ENCODE peak calls at places on chromosomes 1 and 21, in ten cellular contexts. One of them, this sample, is unnamed.

GRCh38 chr1:22262583-22262982 is 119.7 kb upstream of the WNT4 start:
- DNase-seq in adrenal gland: no peak
- DNase-seq in GM12878: no peak
- DNase-seq in ovary: no peak
- DNase-seq in tibial nerve: no peak
- DNase-seq in A549: no peak
- DNase-seq in esophagus squamous epithelium: no peak
- DNase-seq in transverse colon: peak
- DNase-seq in heart left ventricle: no peak
- DNase-seq in HCT116: no peak
- DNase-seq in this sample: no peak

GRCh38 chr1:109763646-109764415 is at the start of gene EPS8L3:
- DNase-seq in transverse colon: peak
- DNase-seq in esophagus squamous epithelium: no peak
- DNase-seq in adrenal gland: peak
- DNase-seq in ovary: peak
- DNase-seq in A549: peak
- DNase-seq in tibial nerve: peak
- DNase-seq in HCT116: no peak
- DNase-seq in GM12878: no peak
- DNase-seq in heart left ventricle: peak
- DNase-seq in this sample: no peak

GRCh38 chr1:22044690-22045420 is 7.7 kb upstream of the CDC42 start:
- DNase-seq in HCT116: no peak
- DNase-seq in tibial nerve: no peak
- DNase-seq in GM12878: no peak
- DNase-seq in A549: no peak
- DNase-seq in ovary: no peak
- DNase-seq in adrenal gland: no peak
- DNase-seq in heart left ventricle: no peak
- DNase-seq in esophagus squamous epithelium: no peak
- DNase-seq in transverse colon: no peak
- DNase-seq in this sample: no peak

GRCh38 chr1:156504062-156504813 is 3.7 kb upstream of the MEF2D start:
- DNase-seq in ovary: no peak
- DNase-seq in heart left ventricle: no peak
- DNase-seq in HCT116: no peak
- DNase-seq in tibial nerve: no peak
- DNase-seq in A549: peak
- DNase-seq in adrenal gland: no peak
- DNase-seq in esophagus squamous epithelium: no peak
- DNase-seq in transverse colon: peak
- DNase-seq in GM12878: no peak
- DNase-seq in this sample: no peak

GRCh38 chr1:18448889-18449288 is 31.8 kb upstream of the KLHDC7A start:
- DNase-seq in transverse colon: no peak
- DNase-seq in GM12878: no peak
- DNase-seq in ovary: no peak
- DNase-seq in esophagus squamous epithelium: no peak
- DNase-seq in HCT116: no peak
- DNase-seq in adrenal gland: no peak
- DNase-seq in tibial nerve: no peak
- DNase-seq in heart left ventricle: no peak
- DNase-seq in A549: no peak
- DNase-seq in this sample: no peak

GRCh38 chr1:10794724-10795304 is 1.6 kb downstream of the CASZ1 start:
- DNase-seq in A549: peak
- DNase-seq in ovary: no peak
- DNase-seq in adrenal gland: no peak
- DNase-seq in transverse colon: no peak
- DNase-seq in tibial nerve: no peak
- DNase-seq in HCT116: no peak
- DNase-seq in esophagus squamous epithelium: no peak
- DNase-seq in GM12878: no peak
- DNase-seq in heart left ventricle: peak
- DNase-seq in this sample: no peak

GRCh38 chr1:25033828-25034451 is 103.9 kb upstream of the RUNX3 start:
- DNase-seq in heart left ventricle: peak
- DNase-seq in transverse colon: peak
- DNase-seq in adrenal gland: peak
- DNase-seq in tibial nerve: no peak
- DNase-seq in esophagus squamous epithelium: no peak
- DNase-seq in HCT116: no peak
- DNase-seq in ovary: no peak
- DNase-seq in A549: no peak
- DNase-seq in GM12878: no peak
- DNase-seq in this sample: no peak

GRCh38 chr1:39666772-39667171 is 5.1 kb downstream of the NT5C1A start:
- DNase-seq in tibial nerve: no peak
- DNase-seq in HCT116: no peak
- DNase-seq in A549: no peak
- DNase-seq in esophagus squamous epithelium: no peak
- DNase-seq in ovary: no peak
- DNase-seq in GM12878: peak
- DNase-seq in adrenal gland: no peak
- DNase-seq in heart left ventricle: no peak
- DNase-seq in transverse colon: no peak
- DNase-seq in this sample: no peak

GRCh38 chr1:246875041-246876026 is 56.4 kb downstream of the AHCTF1 start:
- DNase-seq in GM12878: peak
- DNase-seq in transverse colon: peak
- DNase-seq in tibial nerve: no peak
- DNase-seq in heart left ventricle: no peak
- DNase-seq in adrenal gland: no peak
- DNase-seq in A549: no peak
- DNase-seq in HCT116: no peak
- DNase-seq in esophagus squamous epithelium: no peak
- DNase-seq in ovary: no peak
- DNase-seq in this sample: peak

GRCh38 chr1:37808369-37809319 is 636 bp upstream of the YRDC start:
- DNase-seq in heart left ventricle: peak
- DNase-seq in ovary: peak
- DNase-seq in A549: peak
- DNase-seq in transverse colon: peak
- DNase-seq in adrenal gland: peak
- DNase-seq in tibial nerve: peak
- DNase-seq in esophagus squamous epithelium: no peak
- DNase-seq in GM12878: no peak
- DNase-seq in HCT116: no peak
- DNase-seq in this sample: peak

GRCh38 chr1:57142999-57143398 is 177.2 kb upstream of the C8B start:
- DNase-seq in transverse colon: no peak
- DNase-seq in A549: no peak
- DNase-seq in heart left ventricle: no peak
- DNase-seq in ovary: no peak
- DNase-seq in esophagus squamous epithelium: no peak
- DNase-seq in GM12878: no peak
- DNase-seq in HCT116: no peak
- DNase-seq in adrenal gland: no peak
- DNase-seq in tibial nerve: no peak
- DNase-seq in this sample: no peak

GRCh38 chr1:84298336-84298687 is 3.2 kb upstream of the SAMD13 start:
- DNase-seq in transverse colon: peak
- DNase-seq in heart left ventricle: peak
- DNase-seq in HCT116: no peak
- DNase-seq in ovary: peak
- DNase-seq in GM12878: no peak
- DNase-seq in A549: peak
- DNase-seq in adrenal gland: peak
- DNase-seq in tibial nerve: peak
- DNase-seq in esophagus squamous epithelium: no peak
- DNase-seq in this sample: peak

GRCh38 chr1:185376840-185377635 is 60.0 kb upstream of the IVNS1ABP start:
- DNase-seq in A549: peak
- DNase-seq in ovary: no peak
- DNase-seq in esophagus squamous epithelium: no peak
- DNase-seq in heart left ventricle: peak
- DNase-seq in adrenal gland: peak
- DNase-seq in HCT116: no peak
- DNase-seq in tibial nerve: no peak
- DNase-seq in GM12878: no peak
- DNase-seq in transverse colon: no peak
- DNase-seq in this sample: no peak

GRCh38 chr1:22526098-22526497 is 37.2 kb upstream of the EPHA8 start:
- DNase-seq in heart left ventricle: no peak
- DNase-seq in A549: no peak
- DNase-seq in tibial nerve: no peak
- DNase-seq in GM12878: no peak
- DNase-seq in esophagus squamous epithelium: no peak
- DNase-seq in adrenal gland: no peak
- DNase-seq in HCT116: no peak
- DNase-seq in transverse colon: no peak
- DNase-seq in ovary: no peak
- DNase-seq in this sample: no peak

GRCh38 chr1:228279011-228279721 is 71.3 kb downstream of the OBSCN start:
- DNase-seq in heart left ventricle: no peak
- DNase-seq in tibial nerve: no peak
- DNase-seq in A549: no peak
- DNase-seq in ovary: peak
- DNase-seq in esophagus squamous epithelium: no peak
- DNase-seq in transverse colon: peak
- DNase-seq in HCT116: no peak
- DNase-seq in adrenal gland: peak
- DNase-seq in GM12878: no peak
- DNase-seq in this sample: no peak

GRCh38 chr1:109787845-109788605 is 24.3 kb upstream of the EPS8L3 start:
- DNase-seq in A549: no peak
- DNase-seq in ovary: peak
- DNase-seq in tibial nerve: no peak
- DNase-seq in transverse colon: peak
- DNase-seq in adrenal gland: peak
- DNase-seq in esophagus squamous epithelium: no peak
- DNase-seq in heart left ventricle: no peak
- DNase-seq in HCT116: no peak
- DNase-seq in GM12878: no peak
- DNase-seq in this sample: no peak

DNA sequence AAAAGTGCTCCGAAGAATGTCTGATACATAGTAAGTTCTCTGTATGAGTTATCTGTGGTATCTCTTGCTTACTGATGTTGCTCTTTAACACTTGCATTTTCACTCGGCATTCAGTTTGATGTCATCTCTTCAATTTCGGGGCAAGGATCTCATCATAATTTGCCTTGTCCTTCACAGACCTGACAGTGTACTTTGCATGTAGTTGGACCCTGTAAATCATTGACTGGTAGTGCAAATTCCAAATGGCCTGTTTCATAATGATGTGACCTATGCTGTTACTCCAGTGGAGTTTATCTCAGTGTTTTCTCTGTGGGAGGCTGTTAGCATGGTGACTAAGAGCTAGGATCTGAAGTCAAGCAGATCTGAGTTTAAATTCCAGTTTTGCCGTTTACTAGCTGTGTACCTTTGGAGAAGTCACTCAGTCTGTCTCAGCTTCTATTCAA is 34.2 kb upstream of the ABCD3 start:
- DNase-seq in adrenal gland: peak
- DNase-seq in A549: peak
- DNase-seq in heart left ventricle: no peak
- DNase-seq in tibial nerve: no peak
- DNase-seq in transverse colon: peak
- DNase-seq in ovary: no peak
- DNase-seq in esophagus squamous epithelium: no peak
- DNase-seq in HCT116: no peak
- DNase-seq in GM12878: peak
- DNase-seq in this sample: no peak
- TF ChIP-seq POLR2A in adrenal gland: no peak
- TF ChIP-seq POLR2A in A549: no peak
- TF ChIP-seq POLR2A in heart left ventricle: no peak
- TF ChIP-seq POLR2A in tibial nerve: no peak
- TF ChIP-seq POLR2A in transverse colon: no peak
- TF ChIP-seq POLR2A in ovary: no peak
- TF ChIP-seq POLR2A in esophagus squamous epithelium: no peak
- TF ChIP-seq POLR2A in HCT116: no peak
- TF ChIP-seq POLR2A in GM12878: no peak
- TF ChIP-seq POLR2A in this sample: no peak

GRCh38 chr21:44702973-44703730 is 6.2 kb downstream of the KRTAP10-12 start:
- DNase-seq in HCT116: no peak
- DNase-seq in esophagus squamous epithelium: no peak
- DNase-seq in transverse colon: no peak
- DNase-seq in heart left ventricle: no peak
- DNase-seq in adrenal gland: no peak
- DNase-seq in ovary: no peak
- DNase-seq in A549: no peak
- DNase-seq in GM12878: no peak
- DNase-seq in tibial nerve: no peak
- DNase-seq in this sample: no peak
- TF ChIP-seq POLR2A in HCT116: no peak
- TF ChIP-seq POLR2A in esophagus squamous epithelium: no peak
- TF ChIP-seq POLR2A in transverse colon: no peak
- TF ChIP-seq POLR2A in heart left ventricle: no peak
- TF ChIP-seq POLR2A in adrenal gland: no peak
- TF ChIP-seq POLR2A in ovary: no peak
- TF ChIP-seq POLR2A in A549: no peak
- TF ChIP-seq POLR2A in GM12878: no peak
- TF ChIP-seq POLR2A in tibial nerve: no peak
- TF ChIP-seq POLR2A in this sample: no peak

DNA sequence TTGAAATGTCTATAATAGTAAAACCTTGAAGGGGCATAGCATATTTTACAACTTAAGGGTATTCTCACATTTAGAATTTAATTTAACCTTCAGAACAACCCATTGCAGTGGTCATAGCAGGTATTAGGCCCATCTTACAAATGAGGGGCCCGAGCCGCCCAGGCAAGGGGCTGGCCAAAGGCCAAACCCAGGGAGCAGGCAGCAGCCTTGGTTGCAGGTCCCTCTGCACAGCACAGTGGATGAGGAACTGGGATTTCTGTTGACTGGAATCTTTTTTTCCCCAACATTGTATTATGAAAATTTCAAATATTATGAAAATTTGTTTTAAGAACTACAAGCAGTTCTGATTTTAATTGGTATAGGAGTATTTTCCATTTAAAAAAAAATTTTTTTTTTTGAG is 33.2 kb downstream of the CCSAP start:
- DNase-seq in HCT116: no peak
- DNase-seq in GM12878: no peak
- DNase-seq in transverse colon: no peak
- DNase-seq in ovary: no peak
- DNase-seq in esophagus squamous epithelium: no peak
- DNase-seq in adrenal gland: no peak
- DNase-seq in A549: no peak
- DNase-seq in tibial nerve: no peak
- DNase-seq in heart left ventricle: no peak
- DNase-seq in this sample: no peak
- TF ChIP-seq POLR2A in HCT116: no peak
- TF ChIP-seq POLR2A in GM12878: no peak
- TF ChIP-seq POLR2A in transverse colon: no peak
- TF ChIP-seq POLR2A in ovary: no peak
- TF ChIP-seq POLR2A in esophagus squamous epithelium: no peak
- TF ChIP-seq POLR2A in adrenal gland: no peak
- TF ChIP-seq POLR2A in A549: no peak
- TF ChIP-seq POLR2A in tibial nerve: no peak
- TF ChIP-seq POLR2A in heart left ventricle: no peak
- TF ChIP-seq POLR2A in this sample: no peak

DNA sequence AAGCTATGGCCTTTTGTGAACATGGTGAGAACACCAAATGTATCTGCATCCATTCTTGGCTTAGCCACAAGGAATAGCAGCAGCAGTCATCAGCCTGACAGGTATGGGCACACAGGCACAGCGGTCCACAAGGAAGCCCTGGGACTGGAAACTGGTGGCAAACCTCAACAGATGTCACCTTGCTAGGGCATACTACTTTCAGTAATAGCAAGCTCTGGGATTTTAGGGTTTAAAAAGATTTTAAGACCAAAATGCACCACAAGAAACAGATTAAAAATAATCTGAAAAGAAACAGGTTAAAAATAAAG is 9.7 kb upstream of the CADM3 start:
- DNase-seq in HCT116: no peak
- DNase-seq in transverse colon: no peak
- DNase-seq in heart left ventricle: no peak
- DNase-seq in adrenal gland: no peak
- DNase-seq in ovary: no peak
- DNase-seq in GM12878: no peak
- DNase-seq in A549: no peak
- DNase-seq in tibial nerve: no peak
- DNase-seq in esophagus squamous epithelium: no peak
- DNase-seq in this sample: no peak
- TF ChIP-seq POLR2A in HCT116: no peak
- TF ChIP-seq POLR2A in transverse colon: no peak
- TF ChIP-seq POLR2A in heart left ventricle: no peak
- TF ChIP-seq POLR2A in adrenal gland: no peak
- TF ChIP-seq POLR2A in ovary: no peak
- TF ChIP-seq POLR2A in GM12878: no peak
- TF ChIP-seq POLR2A in A549: no peak
- TF ChIP-seq POLR2A in tibial nerve: no peak
- TF ChIP-seq POLR2A in esophagus squamous epithelium: no peak
- TF ChIP-seq POLR2A in this sample: no peak

This sample was measured in H54.